ENCODE peak calls at places on chromosome 20, in nine cellular contexts. M, E, J, I, Y, S, F, U and G are unnamed samples.

GRCh38 chr20:33696448-33696847 is 10.3 kb upstream of the E2F1 start:
- DNase-seq in S (no peak), J (no peak), F (no peak), E (no peak), I (no peak), Y (no peak), U (no peak), M (no peak), G (no peak)

GRCh38 chr20:23406880-23407279 is 14.4 kb downstream of the NAPB start:
- DNase-seq in F (no peak), E (no peak), U (no peak), I (no peak), J (no peak), M (no peak), Y (no peak), S (no peak), G (no peak)

GRCh38 chr20:21529863-21530262 is 16.0 kb upstream of the NKX2-2 start:
- DNase-seq in I (no peak), U (peak), M (no peak), Y (no peak), F (no peak), J (peak), E (no peak), S (peak), G (no peak)

GRCh38 chr20:23165964-23166363 is 79.8 kb upstream of the CD93 start:
- DNase-seq in J (no peak), E (no peak), M (no peak), Y (no peak), S (no peak), U (no peak), F (no peak), I (no peak), G (no peak)

GRCh38 chr20:19431308-19431685 is 218.9 kb downstream of the SLC24A3 start:
- DNase-seq in F (no peak), I (no peak), E (no peak), M (no peak), J (no peak), Y (no peak), S (no peak), U (no peak), G (no peak)

GRCh38 chr20:63092660-63093215 is 86.0 kb upstream of the BHLHE23 start:
- DNase-seq in S (no peak), Y (no peak), J (no peak), E (no peak), F (no peak), I (peak), U (no peak), M (no peak), G (no peak)

GRCh38 chr20:3712279-3712873 is at the start of gene SIGLEC1:
- DNase-seq in F (peak), E (no peak), I (peak), Y (no peak), J (no peak), M (no peak), U (no peak), S (no peak), G (peak)

GRCh38 chr20:51481311-51481997 is 61.1 kb downstream of the NFATC2 start:
- DNase-seq in M (no peak), F (no peak), J (no peak), S (no peak), I (no peak), E (no peak), Y (peak), U (no peak), G (no peak)

GRCh38 chr20:11796041-11796440 is 121.7 kb upstream of the BTBD3 start:
- DNase-seq in U (peak), E (no peak), Y (no peak), I (no peak), F (no peak), S (no peak), M (no peak), J (no peak), G (no peak)

GRCh38 chr20:33602826-33603590 is 59.1 kb upstream of the C20orf144 start:
- DNase-seq in I (no peak), Y (no peak), U (peak), E (no peak), J (no peak), M (no peak), F (no peak), S (no peak), G (no peak)

GRCh38 chr20:44532981-44533331 is 11.1 kb upstream of the SERINC3 start:
- DNase-seq in J (no peak), S (no peak), Y (no peak), E (no peak), F (no peak), U (peak), M (no peak), I (no peak), G (no peak)

GRCh38 chr20:2382833-2383232 is 2.1 kb downstream of the TGM6 start:
- DNase-seq in I (no peak), U (peak), F (no peak), Y (no peak), E (no peak), J (no peak), M (no peak), S (no peak), G (no peak)

GRCh38 chr20:51497542-51498467 is 44.7 kb downstream of the NFATC2 start:
- DNase-seq in S (no peak), I (peak), Y (no peak), F (peak), E (peak), M (no peak), J (no peak), U (no peak), G (peak)

GRCh38 chr20:13412806-13413445 is 191.9 kb downstream of the ISM1 start:
- DNase-seq in Y (no peak), J (no peak), U (peak), E (no peak), S (no peak), I (no peak), M (no peak), F (no peak), G (no peak)

GRCh38 chr20:38178065-38178471 is 13.0 kb upstream of the TGM2 start:
- DNase-seq in F (peak), J (no peak), E (no peak), M (no peak), Y (no peak), U (no peak), S (no peak), I (no peak), G (no peak)

GRCh38 chr20:60057866-60058807 is 99.9 kb downstream of the CDH26 start:
- DNase-seq in I (peak), S (no peak), M (no peak), F (no peak), Y (peak), E (peak), J (peak), U (peak), G (peak)

GRCh38 chr20:32368930-32369329 is 10.8 kb downstream of the ASXL1 start:
- DNase-seq in U (peak), J (no peak), I (no peak), S (no peak), M (no peak), F (no peak), E (no peak), Y (no peak), G (peak)

GRCh38 chr20:62832212-62832922 is 15.5 kb downstream of the COL9A3 start:
- DNase-seq in S (no peak), E (peak), I (peak), Y (no peak), U (no peak), M (peak), J (peak), F (no peak), G (peak)

GRCh38 chr20:37296371-37296770 is 6.9 kb downstream of the MANBAL start:
- DNase-seq in F (no peak), S (no peak), U (peak), Y (no peak), I (no peak), E (no peak), J (no peak), M (no peak), G (peak)

GRCh38 chr20:5024982-5025381 is 23.7 kb upstream of the SLC23A2 start:
- DNase-seq in Y (no peak), U (no peak), J (no peak), S (no peak), F (no peak), M (no peak), E (no peak), I (no peak), G (no peak)

GRCh38 chr20:44941292-44941691 is 18.9 kb downstream of the TOMM34 start:
- DNase-seq in E (no peak), U (no peak), F (no peak), Y (no peak), M (no peak), J (no peak), I (no peak), S (no peak), G (no peak)

GRCh38 chr20:1876217-1876921 is 18.8 kb upstream of the SIRPA start:
- DNase-seq in Y (no peak), F (no peak), S (peak), U (peak), E (no peak), J (no peak), I (no peak), M (no peak), G (no peak)

GRCh38 chr20:34708621-34709043 is 4.5 kb downstream of the TP53INP2 start:
- DNase-seq in Y (peak), S (peak), F (peak), M (peak), I (peak), J (peak), U (peak), E (peak), G (peak)

GRCh38 chr20:58723628-58723984 is 31.0 kb downstream of the NPEPL1 start:
- DNase-seq in F (no peak), J (no peak), I (no peak), E (no peak), Y (no peak), M (no peak), U (no peak), S (no peak), G (no peak)

GRCh38 chr20:2451939-2452732 is 18.5 kb downstream of the SNRPB start:
- DNase-seq in M (peak), F (peak), U (peak), I (no peak), E (peak), Y (peak), S (peak), J (peak), G (peak)

GRCh38 chr20:44204156-44204831 is 6.3 kb downstream of the OSER1 start:
- DNase-seq in F (no peak), U (peak), J (no peak), M (peak), I (no peak), Y (no peak), S (peak), E (no peak), G (no peak)

GRCh38 chr20:16714242-16714641 is 15.6 kb upstream of the SNRPB2 start:
- DNase-seq in E (no peak), F (no peak), U (no peak), Y (no peak), S (no peak), M (no peak), J (no peak), I (no peak), G (no peak)

GRCh38 chr20:5509803-5510202 is 193.0 kb upstream of the PROKR2 start:
- DNase-seq in S (no peak), U (no peak), I (no peak), M (no peak), F (no peak), Y (no peak), E (no peak), J (no peak), G (no peak)